ENCODE peak calls at places on chromosomes 4 and X, in four cellular contexts. H is mesendoderm, C is fibroblast of lung, Z is K562. U is an unnamed sample. For H3K4me1 and H3K79me2, the result is how much of the 10 kb centered on the place peaks cover.

GRCh38 chr4:11281720-11282119 is 147.0 kb downstream of the HS3ST1 start:
- DNase-seq in Z (no peak), C (peak), H (no peak), U (no peak)

GRCh38 chrX:68420559-68420958 is 12.7 kb downstream of the OPHN1 start:
- DNase-seq in H (no peak), Z (no peak), C (peak), U (no peak)

GRCh38 chr4:101346312-101346561 is 1.1 kb downstream of the PPP3CA start:
- DNase-seq in C (no peak), Z (no peak), H (no peak), U (no peak)

GRCh38 chr4:17336524-17336941 is 175.4 kb downstream of the QDPR start:
- DNase-seq in C (no peak), H (no peak), Z (no peak), U (no peak)

GRCh38 chr4:1044469-1045192 is 33.2 kb downstream of the FGFRL1 start:
- DNase-seq in Z (no peak), C (no peak), H (no peak), U (no peak)

GRCh38 chr4:138535316-138535715 is 293.2 kb upstream of the SLC7A11 start:
- DNase-seq in H (no peak), Z (no peak), C (no peak), U (no peak)

GRCh38 chr4:5036239-5036638 is 15.0 kb upstream of the STK32B start:
- DNase-seq in H (peak), Z (peak), C (no peak), U (no peak)

GRCh38 chr4:146237092-146237491 is 22.8 kb downstream of the REELD1 start:
- DNase-seq in Z (no peak), C (no peak), H (no peak), U (no peak)

GRCh38 chrX:20059467-20060128 is 57.1 kb downstream of the MAP7D2 start:
- DNase-seq in C (no peak), H (peak), Z (no peak), U (no peak)

GRCh38 chr4:89161841-89162240 is 50.5 kb downstream of the TIGD2 start:
- DNase-seq in C (peak), Z (no peak), H (no peak), U (no peak)

GRCh38 chr4:129095811-129096454 is at the start of gene C4orf33:
- DNase-seq in C (peak), H (peak), Z (peak), U (peak)

GRCh38 chr4:112552668-112553067 is 36.7 kb upstream of the NEUROG2 start:
- DNase-seq in C (peak), Z (no peak), H (no peak), U (no peak)

GRCh38 chr4:128639586-128640270 is 169.8 kb upstream of the JADE1 start:
- DNase-seq in C (peak), H (peak), Z (no peak), U (no peak)

GRCh38 chr4:46886711-46887110 is 22.3 kb downstream of the COX7B2 start:
- DNase-seq in Z (peak), C (peak), H (no peak), U (no peak)

GRCh38 chrX:95754411-95754810 is 930.2 kb upstream of the DIAPH2 start:
- DNase-seq in H (no peak), Z (no peak), C (peak), U (no peak)

GRCh38 chr4:31239886-31240285 is 519.7 kb downstream of the PCDH7 start:
- DNase-seq in Z (no peak), H (no peak), C (no peak), U (no peak)

GRCh38 chrX:81120270-81120935 is 81.3 kb downstream of the HMGN5 start:
- DNase-seq in Z (peak), H (no peak), C (no peak), U (no peak)

GRCh38 chrX:148670277-148670676 is 169.9 kb downstream of the AFF2 start:
- DNase-seq in Z (no peak), C (no peak), H (no peak), U (no peak)

GRCh38 chr4:46656071-46656470 is 253.0 kb downstream of the COX7B2 start:
- DNase-seq in H (no peak), Z (no peak), C (no peak), U (no peak)

GRCh38 chrX:126027229-126027628 is 138.9 kb downstream of the DCAF12L2 start:
- DNase-seq in C (no peak), H (peak), Z (no peak), U (no peak)

GRCh38 chrX:126030021-126030420 is 136.1 kb downstream of the DCAF12L2 start:
- DNase-seq in Z (no peak), C (no peak), H (no peak), U (no peak)
- H3K4me1 ChIP-seq in Z (under half), C (under half), H (under half), U (under half)

DNA sequence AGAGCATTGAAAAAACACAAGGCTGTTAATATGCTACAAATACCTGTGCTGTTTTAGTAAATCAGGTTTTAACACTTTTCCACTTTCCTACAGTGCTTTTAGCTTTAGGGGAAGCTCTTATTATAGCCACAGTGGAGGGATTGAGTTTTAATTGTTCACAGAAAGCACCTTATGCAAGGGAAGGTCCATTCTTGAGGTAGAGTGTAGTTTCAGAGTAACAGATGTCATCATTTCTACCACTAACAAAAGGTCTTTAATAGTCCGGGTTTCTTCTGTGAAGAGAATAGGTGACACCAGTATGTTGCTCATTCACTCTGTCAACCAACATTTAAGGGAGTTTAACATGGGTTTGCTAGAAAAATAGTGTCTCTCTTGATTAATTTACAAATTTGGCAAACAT is 104.4 kb downstream of the STIM2 start:
- DNase-seq in Z (no peak), H (no peak), C (no peak), U (no peak)
- H3K79me2 ChIP-seq in Z (under half), H (under half), C (under half), U (under half)

DNA sequence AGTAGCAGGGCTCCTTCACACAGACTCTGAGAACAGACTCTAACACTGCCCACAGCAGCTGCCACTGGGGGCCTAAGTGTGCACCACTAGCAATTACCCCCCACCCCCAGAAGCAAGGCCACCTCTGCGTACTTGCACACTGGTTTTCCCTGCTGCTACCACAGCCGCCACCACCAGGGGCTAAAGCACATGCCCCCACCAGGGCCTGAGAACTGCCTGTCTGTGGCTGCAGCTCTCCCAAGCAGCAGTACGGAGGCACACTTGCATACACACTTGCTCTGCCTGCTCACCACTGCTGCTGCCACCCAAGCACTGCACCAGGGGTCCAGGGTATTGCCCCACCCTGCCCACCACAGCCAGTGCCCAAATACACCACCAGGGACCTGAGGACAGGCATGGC is 59.6 kb downstream of the SCML2 start:
- DNase-seq in Z (no peak), C (no peak), H (peak), U (no peak)
- H3K9ac ChIP-seq in Z (no peak), C (no peak), H (no peak), U (no peak)

DNA sequence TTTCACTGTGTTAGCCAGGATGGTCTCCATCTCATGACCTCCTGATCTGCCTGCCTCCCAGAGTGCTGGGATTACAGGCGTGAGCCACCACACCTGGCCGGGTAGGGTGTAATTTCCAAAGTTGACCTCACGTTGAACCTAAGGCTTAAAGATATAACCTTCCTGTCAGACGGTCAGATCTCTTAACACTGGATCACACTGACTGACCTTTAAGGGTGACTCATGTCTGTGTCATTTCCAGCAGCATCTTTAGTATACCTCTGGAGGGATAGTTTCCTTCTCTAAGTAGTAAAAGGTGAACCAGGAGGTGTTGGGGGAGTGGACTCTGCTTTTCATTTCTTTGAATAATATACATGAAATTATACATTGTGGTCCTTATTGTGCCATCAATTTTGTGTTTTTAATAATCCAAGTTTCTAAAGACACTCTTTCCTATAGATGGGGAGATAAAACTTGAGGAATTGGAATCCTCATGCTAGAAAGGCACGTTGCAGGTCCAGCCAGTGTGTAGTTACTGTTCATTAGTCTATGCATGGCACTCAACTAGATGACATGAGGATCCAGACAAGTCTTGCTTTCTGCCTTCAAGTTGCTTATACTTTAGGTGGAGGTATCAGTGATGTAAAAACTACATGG is 45.7 kb downstream of the ARHGAP10 start:
- DNase-seq in C (no peak), Z (no peak), H (peak), U (no peak)
- H3K4me1 ChIP-seq in C (under half), Z (under half), H (under half), U (under half)

DNA sequence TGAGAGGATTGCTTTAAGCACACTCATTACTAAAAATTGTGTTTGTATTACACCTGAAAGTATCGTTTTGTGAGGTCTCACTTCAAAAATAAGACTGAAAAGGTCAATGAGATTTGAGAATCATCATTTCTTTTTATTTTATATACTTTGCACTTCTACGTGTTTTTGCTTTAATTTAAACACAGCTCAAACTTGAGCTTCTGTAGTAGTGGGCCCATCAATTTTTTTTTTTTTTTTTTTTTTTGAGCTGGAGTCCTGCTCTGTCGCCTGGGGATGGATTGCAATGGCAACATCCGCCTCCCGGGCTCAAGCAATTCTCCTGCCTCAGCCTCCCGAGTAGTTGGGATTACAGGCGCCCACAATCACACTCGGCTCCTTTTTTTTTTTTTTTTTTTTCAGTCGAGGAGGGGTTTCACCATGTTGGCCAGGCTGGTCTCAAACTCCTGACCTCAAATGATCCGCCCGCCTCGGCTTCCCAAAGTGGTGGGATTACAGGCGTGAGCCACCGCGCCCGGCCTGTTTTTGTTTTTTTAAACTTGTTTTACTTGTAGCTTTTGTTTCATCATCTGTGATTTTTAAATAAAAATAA is 1.5 kb downstream of the GSTCD start:
- DNase-seq in Z (no peak), H (peak), C (no peak), U (no peak)
- H3K79me2 ChIP-seq in Z (half or more), H (under half), C (under half), U (half or more)

DNA sequence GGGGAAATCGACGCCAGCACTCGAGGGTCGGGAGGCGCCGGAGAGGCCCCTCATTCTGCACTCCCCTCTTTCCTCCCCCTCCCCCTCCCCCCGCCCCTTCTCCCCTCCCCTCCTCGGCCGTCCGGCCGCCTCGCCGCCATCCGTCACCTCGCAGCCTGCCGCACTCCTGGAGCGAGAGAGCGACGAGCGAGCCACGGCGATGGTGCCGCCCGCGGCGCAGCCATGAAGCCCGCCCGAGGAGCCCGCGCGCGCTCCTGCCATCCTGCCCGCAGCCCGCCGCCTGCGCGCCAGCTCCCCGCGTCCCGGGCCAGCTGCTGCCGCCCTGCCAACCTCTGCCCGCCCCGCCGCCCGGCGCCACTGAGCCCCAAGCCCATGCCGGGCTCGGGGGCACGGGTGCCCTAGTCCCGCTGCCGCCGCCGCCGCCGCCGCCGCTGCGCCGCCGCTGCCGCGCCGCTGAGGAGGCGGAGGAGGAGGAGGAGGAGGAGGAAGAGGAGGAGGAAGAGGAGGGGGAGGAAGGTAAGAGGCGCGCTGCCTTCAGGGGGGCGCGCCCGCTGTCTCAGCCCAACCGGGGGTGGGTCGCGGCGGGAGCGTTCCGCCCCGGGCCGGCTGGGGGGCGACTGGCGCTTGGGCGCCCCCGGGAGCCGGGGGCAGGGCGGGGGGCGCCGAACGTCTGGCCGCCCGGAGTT is at the start of gene FRMPD3:
- DNase-seq in C (no peak), Z (no peak), H (no peak), U (peak)
- H3K9ac ChIP-seq in C (no peak), Z (no peak), H (no peak), U (no peak)

U was measured in neural progenitor cell.